ENCODE peak calls at places on chromosomes 7 and 10, in four cellular contexts. One of them, this sample, is unnamed.

GRCh38 chr10:103800789-103801540 is 54.4 kb downstream of the SH3PXD2A start:
- DNase-seq in transverse colon: no peak
- DNase-seq in prostate gland: peak; percentile 46
- DNase-seq in stomach: no peak
- DNase-seq in this sample: peak; percentile 66

GRCh38 chr7:75650062-75650461 is 88.7 kb downstream of the HIP1 start:
- DNase-seq in transverse colon: no peak
- DNase-seq in prostate gland: no peak
- DNase-seq in stomach: no peak
- DNase-seq in this sample: no peak

GRCh38 chr10:101783736-101784118 is 481 bp upstream of the NPM3 start:
- DNase-seq in transverse colon: no peak
- DNase-seq in prostate gland: no peak
- DNase-seq in stomach: no peak
- DNase-seq in this sample: no peak

GRCh38 chr7:128836729-128837348 is 6.6 kb downstream of the FLNC start:
- DNase-seq in transverse colon: no peak
- DNase-seq in prostate gland: no peak
- DNase-seq in stomach: no peak
- DNase-seq in this sample: no peak

GRCh38 chr10:24467094-24467493 is 256.6 kb downstream of the ARHGAP21 start:
- DNase-seq in transverse colon: no peak
- DNase-seq in prostate gland: no peak
- DNase-seq in stomach: no peak
- DNase-seq in this sample: no peak

GRCh38 chr10:72353963-72354355 is 760 bp downstream of the DNAJB12 start:
- DNase-seq in transverse colon: no peak
- DNase-seq in prostate gland: no peak
- DNase-seq in stomach: no peak
- DNase-seq in this sample: no peak

GRCh38 chr7:77460057-77460486 is 43.9 kb upstream of the GSAP start:
- DNase-seq in transverse colon: peak; percentile 26
- DNase-seq in prostate gland: no peak
- DNase-seq in stomach: no peak
- DNase-seq in this sample: no peak

GRCh38 chr10:32577448-32577847 is 131.5 kb downstream of the CCDC7 start:
- DNase-seq in transverse colon: no peak
- DNase-seq in prostate gland: no peak
- DNase-seq in stomach: no peak
- DNase-seq in this sample: no peak

GRCh38 chr7:149005427-149006344 is 22.6 kb downstream of the PDIA4 start:
- DNase-seq in transverse colon: peak; percentile 83
- DNase-seq in prostate gland: peak; percentile 75
- DNase-seq in stomach: peak; percentile 88
- DNase-seq in this sample: peak; percentile 66

GRCh38 chr7:116188-116981 is 76.0 kb upstream of the FAM20C start:
- DNase-seq in transverse colon: no peak
- DNase-seq in prostate gland: no peak
- DNase-seq in stomach: no peak
- DNase-seq in this sample: no peak

GRCh38 chr10:110212119-110213006 is 5.0 kb downstream of the MXI1 start:
- DNase-seq in transverse colon: peak; percentile 80
- DNase-seq in prostate gland: no peak
- DNase-seq in stomach: peak; percentile 40
- DNase-seq in this sample: no peak

GRCh38 chr10:122464575-122464974 is 3.2 kb downstream of the HTRA1 start:
- DNase-seq in transverse colon: no peak
- DNase-seq in prostate gland: no peak
- DNase-seq in stomach: no peak
- DNase-seq in this sample: no peak

GRCh38 chr7:13293264-13294002 is 606.0 kb downstream of the ARL4A start:
- DNase-seq in transverse colon: no peak
- DNase-seq in prostate gland: no peak
- DNase-seq in stomach: no peak
- DNase-seq in this sample: no peak

GRCh38 chr10:69855346-69856163 is 53.8 kb downstream of the COL13A1 start:
- DNase-seq in transverse colon: no peak
- DNase-seq in prostate gland: no peak
- DNase-seq in stomach: no peak
- DNase-seq in this sample: no peak

GRCh38 chr10:6580279-6581029 is 378 bp upstream of the PRKCQ start:
- DNase-seq in transverse colon: peak; percentile 79
- DNase-seq in prostate gland: peak; percentile 49
- DNase-seq in stomach: peak; percentile 77
- DNase-seq in this sample: peak; percentile 31

GRCh38 chr7:15581352-15581951 is 19.6 kb upstream of the AGMO start:
- DNase-seq in transverse colon: no peak
- DNase-seq in prostate gland: no peak
- DNase-seq in stomach: no peak
- DNase-seq in this sample: no peak

DNA sequence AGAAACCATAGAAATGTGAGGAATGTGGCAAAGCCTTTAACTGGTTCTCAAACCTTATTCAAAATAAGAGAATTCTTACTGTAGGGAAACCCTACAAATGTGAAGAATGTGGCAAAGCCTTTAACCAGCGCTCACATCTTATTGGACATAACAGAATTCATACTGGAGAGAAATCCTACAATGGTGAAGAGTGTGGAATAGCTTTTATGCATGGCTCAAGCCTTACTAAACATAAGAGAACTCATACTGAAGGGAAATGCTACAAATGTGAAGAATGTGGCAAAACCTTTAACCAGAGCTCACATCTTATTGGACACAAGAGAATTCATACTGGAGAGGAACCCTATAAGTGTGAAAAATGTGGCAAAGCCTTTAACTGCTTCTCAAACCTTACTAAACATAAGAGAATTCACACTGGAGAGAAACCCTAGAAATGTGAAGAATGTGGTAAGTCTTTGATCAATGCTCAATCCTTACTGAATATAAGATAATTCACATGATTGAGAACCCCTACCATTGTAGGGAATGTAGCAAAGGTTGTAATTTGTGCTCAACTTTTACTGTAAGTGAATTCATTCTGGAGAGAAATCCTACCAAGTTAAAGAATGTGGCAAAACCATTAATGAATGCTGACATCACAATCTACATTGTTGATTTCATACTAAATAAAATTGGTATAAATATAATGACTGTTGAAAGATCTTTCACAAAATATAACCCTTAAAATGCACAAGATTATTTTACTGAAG is 142.5 kb upstream of the ZNF479 start:
- DNase-seq in transverse colon: no peak
- DNase-seq in prostate gland: no peak
- DNase-seq in stomach: no peak
- DNase-seq in this sample: no peak
- H3K9me3 ChIP-seq in transverse colon: peaks cover 33% of the 10 kb centered on the region
- H3K9me3 ChIP-seq in prostate gland: no peaks in the 10 kb centered on the region
- H3K9me3 ChIP-seq in stomach: peaks cover 71% of the 10 kb centered on the region
- H3K9me3 ChIP-seq in this sample: peaks cover 26% of the 10 kb centered on the region

GRCh38 chr10:88386204-88386877 is 196.8 kb downstream of the RNLS start:
- DNase-seq in transverse colon: no peak
- DNase-seq in prostate gland: no peak
- DNase-seq in stomach: no peak
- DNase-seq in this sample: no peak

GRCh38 chr10:88386878-88387773 is 196.0 kb downstream of the RNLS start:
- DNase-seq in transverse colon: peak; percentile 40
- DNase-seq in prostate gland: no peak
- DNase-seq in stomach: no peak
- DNase-seq in this sample: no peak

GRCh38 chr10:88389456-88389855 is 193.7 kb downstream of the RNLS start:
- DNase-seq in transverse colon: peak; percentile 31
- DNase-seq in prostate gland: peak; percentile 39
- DNase-seq in stomach: no peak
- DNase-seq in this sample: no peak

GRCh38 chr10:88382699-88383098 is 200.4 kb downstream of the RNLS start:
- DNase-seq in transverse colon: no peak
- DNase-seq in prostate gland: no peak
- DNase-seq in stomach: no peak
- DNase-seq in this sample: no peak

DNA sequence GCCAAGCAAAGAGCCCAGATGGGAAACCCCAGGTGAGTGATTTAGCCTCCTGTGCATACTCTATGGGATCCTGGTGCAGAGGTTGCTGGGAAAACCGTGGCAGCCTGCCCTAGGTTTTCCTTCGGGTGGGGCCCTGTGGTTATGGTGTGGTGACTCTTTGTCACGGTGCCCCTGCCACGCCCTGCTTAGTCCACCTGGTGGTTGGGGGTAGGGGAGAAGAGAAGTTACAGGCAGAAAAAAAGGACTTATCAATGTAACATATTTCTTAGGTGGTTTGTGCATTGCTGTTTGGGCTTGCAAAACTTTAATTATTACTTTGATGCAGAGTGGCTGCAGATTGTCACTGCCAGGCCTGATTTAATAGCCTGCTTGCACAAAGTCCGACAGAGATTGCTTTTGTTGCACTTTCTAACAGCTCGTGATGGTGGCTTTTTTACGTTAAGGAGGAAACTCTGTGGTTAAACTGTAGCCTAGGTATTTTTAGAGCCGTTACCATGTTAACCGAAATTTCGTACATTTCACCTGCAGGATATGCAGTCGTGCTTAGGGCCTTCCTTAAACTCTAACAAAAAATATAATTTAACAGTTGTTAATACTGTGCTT is 197.4 kb downstream of the RNLS start:
- DNase-seq in transverse colon: peak; percentile 92
- DNase-seq in prostate gland: peak; percentile 17
- DNase-seq in stomach: peak; percentile 89
- DNase-seq in this sample: peak; percentile 33
- H3K4me3 ChIP-seq in transverse colon: no peak overlapping the region
- H3K4me3 ChIP-seq in prostate gland: no peak overlapping the region
- H3K4me3 ChIP-seq in stomach: no peak overlapping the region
- H3K4me3 ChIP-seq in this sample: no peak overlapping the region

GRCh38 chr7:22849158-22849557 is 26.5 kb upstream of the TOMM7 start:
- DNase-seq in transverse colon: no peak
- DNase-seq in prostate gland: no peak
- DNase-seq in stomach: no peak
- DNase-seq in this sample: no peak
- TF ChIP-seq POLR2AphosphoS5 in transverse colon: no peak
- TF ChIP-seq POLR2AphosphoS5 in prostate gland: no peak
- TF ChIP-seq POLR2AphosphoS5 in stomach: no peak
- TF ChIP-seq POLR2AphosphoS5 in this sample: no peak

DNA sequence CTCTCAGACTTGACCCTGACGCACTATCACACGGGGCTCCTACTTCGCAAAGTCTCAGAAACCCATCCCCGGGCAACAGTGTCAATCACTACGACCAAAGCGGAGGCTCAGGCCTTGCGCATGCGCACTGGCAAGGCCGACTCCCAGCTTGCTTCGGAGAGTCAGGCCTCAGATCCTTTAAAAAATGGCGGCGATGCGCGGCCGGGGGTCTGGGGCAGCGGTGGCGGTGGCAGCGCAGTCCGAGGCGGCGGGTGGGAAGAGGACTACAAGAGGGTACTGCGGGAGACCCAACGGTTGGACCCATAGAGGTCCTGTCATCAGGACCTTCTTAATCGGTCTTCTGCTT is 196.9 kb downstream of the ZNF716 start:
- DNase-seq in transverse colon: no peak
- DNase-seq in prostate gland: no peak
- DNase-seq in stomach: no peak
- DNase-seq in this sample: no peak
- H3K9me3 ChIP-seq in transverse colon: peaks cover 4% of the 10 kb centered on the region
- H3K9me3 ChIP-seq in prostate gland: no peaks in the 10 kb centered on the region
- H3K9me3 ChIP-seq in stomach: peaks cover 21% of the 10 kb centered on the region
- H3K9me3 ChIP-seq in this sample: peaks cover 12% of the 10 kb centered on the region

DNA sequence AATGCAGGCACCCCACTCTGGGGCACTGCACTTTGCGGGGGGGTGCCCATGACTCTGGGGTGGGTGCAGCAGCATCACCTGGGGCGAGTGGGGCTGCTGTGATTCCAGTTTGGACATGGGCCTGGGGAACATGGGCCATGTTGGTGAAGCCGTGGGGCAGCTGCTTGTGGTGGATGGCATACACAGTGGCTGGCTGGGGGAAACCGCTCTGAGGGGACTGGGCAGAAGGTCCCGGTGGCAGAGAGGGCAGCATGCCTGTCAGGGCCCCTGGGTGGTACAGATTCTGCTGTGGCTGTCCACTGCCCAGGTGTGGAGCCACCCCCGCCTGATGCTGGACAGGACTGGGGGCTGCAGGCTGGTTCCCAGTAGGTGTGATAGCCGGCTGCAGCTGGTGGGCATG is 57.2 kb downstream of the LRRC72 start:
- DNase-seq in transverse colon: no peak
- DNase-seq in prostate gland: no peak
- DNase-seq in stomach: no peak
- DNase-seq in this sample: no peak
- H3K4me3 ChIP-seq in transverse colon: no peak overlapping the region
- H3K4me3 ChIP-seq in prostate gland: no peak overlapping the region
- H3K4me3 ChIP-seq in stomach: no peak overlapping the region
- H3K4me3 ChIP-seq in this sample: no peak overlapping the region

This sample was measured in breast epithelium.